ENCODE peak calls at places on chromosomes 11 and 22, in six cellular contexts. B is IMR-90, U is cardiac muscle cell, I is GM10248, Y is astrocyte of the spinal cord, C is PC-3. J is an unnamed sample.

GRCh38 chr22:48369789-48370507 is 1457.7 kb downstream of the BRD1 start:
- DNase-seq in B (no peak), U (no peak), I (no peak), Y (no peak), C (no peak), J (no peak)

GRCh38 chr11:102831128-102831708 is 12.2 kb downstream of the MMP3 start:
- DNase-seq in B (peak), U (peak), I (peak), Y (peak), C (no peak), J (peak)

GRCh38 chr22:31133911-31134310 is 6.4 kb downstream of the PLA2G3 start:
- DNase-seq in B (no peak), U (no peak), I (no peak), Y (no peak), C (no peak), J (no peak)

GRCh38 chr22:19174106-19175025 is 4.2 kb downstream of the SLC25A1 start:
- DNase-seq in B (peak), U (peak), I (no peak), Y (peak), C (peak), J (peak)

GRCh38 chr22:36727110-36727509 is 23.6 kb upstream of the CACNG2 start:
- DNase-seq in B (no peak), U (no peak), I (no peak), Y (no peak), C (no peak), J (no peak)

GRCh38 chr11:73520358-73521061 is 77.4 kb downstream of the FAM168A start:
- DNase-seq in B (peak), U (peak), I (peak), Y (peak), C (no peak), J (no peak)

GRCh38 chr11:14973621-14974020 is 1.5 kb upstream of the CALCA start:
- DNase-seq in B (peak), U (peak), I (no peak), Y (peak), C (no peak), J (no peak)

GRCh38 chr11:57792060-57792541 is 30.5 kb downstream of the CTNND1 start:
- DNase-seq in B (peak), U (peak), I (peak), Y (peak), C (no peak), J (no peak)

GRCh38 chr11:112663947-112664634 is 297.1 kb upstream of the NCAM1 start:
- DNase-seq in B (no peak), U (no peak), I (no peak), Y (no peak), C (no peak), J (no peak)

GRCh38 chr11:101666916-101667315 is 83.1 kb upstream of the TRPC6 start:
- DNase-seq in B (no peak), U (no peak), I (no peak), Y (no peak), C (peak), J (no peak)

GRCh38 chr22:31344369-31345330 is 1.5 kb downstream of the PATZ1 start:
- DNase-seq in B (peak), U (peak), I (no peak), Y (peak), C (peak), J (no peak)

GRCh38 chr11:97993565-97993964 is 1027.2 kb upstream of the CNTN5 start:
- DNase-seq in B (no peak), U (no peak), I (no peak), Y (no peak), C (no peak), J (no peak)

GRCh38 chr22:48863965-48864538 is 963.6 kb downstream of the BRD1 start:
- DNase-seq in B (no peak), U (no peak), I (no peak), Y (no peak), C (no peak), J (no peak)

GRCh38 chr11:59800390-59801037 is 10.1 kb downstream of the MRPL16 start:
- DNase-seq in B (no peak), U (no peak), I (no peak), Y (no peak), C (no peak), J (no peak)

GRCh38 chr11:104547996-104548661 is 350.1 kb downstream of the CASP12 start:
- DNase-seq in B (peak), U (peak), I (no peak), Y (peak), C (no peak), J (no peak)
- TF ChIP-seq CTCF in B (no peak), U (no peak), I (no peak), Y (no peak), C (peak), J (no peak)

DNA sequence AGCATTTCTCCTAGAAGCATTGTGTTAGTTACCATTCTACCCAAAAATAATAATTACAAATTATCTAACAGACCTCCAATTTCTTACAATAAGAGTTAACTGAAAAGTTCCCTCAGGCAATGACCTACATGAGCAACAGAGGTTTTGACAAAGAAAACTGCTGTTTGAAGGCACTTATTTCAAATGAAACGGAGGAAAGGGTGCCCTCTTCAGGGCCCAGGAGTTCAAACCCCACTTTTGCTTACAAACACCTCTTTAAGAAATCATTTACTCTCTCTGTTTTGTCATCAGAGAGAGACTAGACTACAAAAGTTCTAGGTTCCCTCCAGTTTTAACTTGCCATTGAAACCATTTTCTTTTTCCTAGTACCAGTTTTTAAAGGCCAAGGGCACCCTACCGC is 56.7 kb downstream of the AMBRA1 start:
- DNase-seq in B (peak), U (peak), I (no peak), Y (peak), C (peak), J (peak)
- TF ChIP-seq CTCF in B (peak), U (no peak), I (no peak), Y (peak), C (peak), J (no peak)

GRCh38 chr11:103964390-103964789 is 72.0 kb upstream of the DDI1 start:
- DNase-seq in B (no peak), U (no peak), I (no peak), Y (no peak), C (no peak), J (no peak)
- TF ChIP-seq CTCF in B (no peak), U (no peak), I (no peak), Y (peak), C (no peak), J (peak)

GRCh38 chr11:61335355-61335710 is 2.3 kb downstream of the TKFC start:
- DNase-seq in B (no peak), U (peak), I (no peak), Y (no peak), C (no peak), J (no peak)

GRCh38 chr11:61333638-61334433 is 808 bp downstream of the TKFC start:
- DNase-seq in B (no peak), U (no peak), I (no peak), Y (no peak), C (no peak), J (no peak)

GRCh38 chr11:61334434-61335354 is 1.7 kb downstream of the TKFC start:
- DNase-seq in B (peak), U (peak), I (no peak), Y (peak), C (peak), J (peak)

GRCh38 chr11:61337706-61338268 is 4.8 kb downstream of the TKFC start:
- DNase-seq in B (no peak), U (no peak), I (no peak), Y (no peak), C (no peak), J (no peak)

DNA sequence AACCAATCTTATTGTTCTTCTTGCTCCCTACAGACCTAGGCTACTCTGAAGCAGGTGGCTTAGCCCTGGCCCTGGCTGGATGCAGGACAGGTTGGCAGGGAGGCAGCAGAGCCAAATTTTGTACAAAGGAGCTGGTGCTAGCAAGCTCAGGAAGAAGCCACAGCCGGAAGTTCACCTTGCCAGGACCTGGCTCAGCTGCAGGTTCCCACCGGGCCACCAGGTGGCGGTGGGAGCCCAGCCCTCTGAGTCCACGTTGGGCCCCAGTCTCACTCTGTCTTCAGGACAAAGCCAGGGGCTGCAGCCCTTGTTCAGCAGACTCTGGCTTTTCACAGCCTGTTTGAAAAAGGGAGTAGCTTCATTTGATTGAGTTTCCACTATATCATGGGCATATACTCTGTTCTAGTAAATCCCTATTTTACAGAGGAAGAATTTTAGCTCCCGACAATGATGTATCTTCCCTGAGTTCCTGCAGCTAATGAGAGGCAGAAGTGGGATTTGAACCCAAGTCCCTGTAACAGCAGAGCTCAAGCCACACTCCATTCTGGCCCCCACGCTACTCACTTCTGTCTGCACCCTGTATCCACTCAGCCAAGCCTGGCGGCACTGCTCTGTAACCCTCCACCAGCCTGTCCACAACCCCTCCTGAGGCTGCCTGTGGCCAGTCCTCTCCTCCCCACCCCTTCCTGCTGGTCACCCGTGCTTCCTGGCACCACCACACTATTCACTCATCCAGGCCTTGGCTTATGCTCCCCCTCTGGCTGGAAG is 3.3 kb downstream of the TKFC start:
- DNase-seq in B (peak), U (peak), I (peak), Y (peak), C (peak), J (peak)
- TF ChIP-seq CTCF in B (peak), U (peak), I (peak), Y (peak), C (peak), J (peak)

GRCh38 chr11:45213717-45214116 is 67.3 kb downstream of the PRDM11 start:
- DNase-seq in B (no peak), U (no peak), I (no peak), Y (no peak), C (no peak), J (no peak)

GRCh38 chr11:45211732-45212131 is 65.3 kb downstream of the PRDM11 start:
- DNase-seq in B (no peak), U (no peak), I (no peak), Y (no peak), C (no peak), J (peak)

GRCh38 chr11:45210846-45211245 is 64.4 kb downstream of the PRDM11 start:
- DNase-seq in B (no peak), U (no peak), I (no peak), Y (no peak), C (no peak), J (no peak)

GRCh38 chr11:45213316-45213665 is 66.9 kb downstream of the PRDM11 start:
- DNase-seq in B (no peak), U (no peak), I (no peak), Y (no peak), C (no peak), J (no peak)

GRCh38 chr11:45212566-45213315 is 66.3 kb downstream of the PRDM11 start:
- DNase-seq in B (no peak), U (no peak), I (no peak), Y (no peak), C (no peak), J (no peak)
- TF ChIP-seq CTCF in B (no peak), U (peak), I (no peak), Y (no peak), C (peak), J (no peak)

DNA sequence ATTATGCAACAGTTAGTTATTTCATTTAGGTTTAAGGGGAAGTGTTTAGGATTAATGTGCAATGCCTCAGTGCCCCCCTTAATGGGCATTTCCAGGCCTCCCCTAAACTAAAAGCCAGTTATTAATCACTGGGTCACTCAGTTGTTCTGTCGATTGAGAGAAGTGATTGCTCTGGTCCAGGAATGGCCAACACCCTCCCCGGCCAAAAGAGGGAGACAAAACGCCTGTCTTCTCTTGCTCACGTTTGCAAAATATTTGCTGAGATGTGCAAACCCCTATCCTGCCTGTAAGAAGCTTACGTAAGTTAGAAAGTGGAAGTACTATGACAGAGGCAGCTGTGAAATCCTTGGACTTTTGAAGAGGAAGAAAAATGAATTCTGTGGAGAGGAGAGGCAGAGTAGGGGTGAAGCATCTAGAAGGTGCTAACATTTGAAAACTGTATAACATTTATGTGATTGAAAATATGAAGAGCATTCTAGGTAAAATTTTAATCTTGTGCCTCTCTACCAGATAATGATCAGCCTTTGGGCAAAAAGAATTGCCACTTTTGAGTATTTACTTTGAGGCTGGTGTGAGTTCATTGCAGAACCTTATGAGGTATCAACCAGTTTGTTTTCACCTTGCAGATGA is 37.7 kb downstream of the NTM start:
- DNase-seq in B (peak), U (peak), I (peak), Y (peak), C (peak), J (peak)
- TF ChIP-seq CTCF in B (peak), U (peak), I (peak), Y (peak), C (peak), J (peak)

GRCh38 chr11:119787074-119787461 is 58.1 kb upstream of the NECTIN1 start:
- DNase-seq in B (no peak), U (no peak), I (no peak), Y (no peak), C (no peak), J (no peak)
- TF ChIP-seq CTCF in B (no peak), U (no peak), I (no peak), Y (no peak), C (no peak), J (no peak)

DNA sequence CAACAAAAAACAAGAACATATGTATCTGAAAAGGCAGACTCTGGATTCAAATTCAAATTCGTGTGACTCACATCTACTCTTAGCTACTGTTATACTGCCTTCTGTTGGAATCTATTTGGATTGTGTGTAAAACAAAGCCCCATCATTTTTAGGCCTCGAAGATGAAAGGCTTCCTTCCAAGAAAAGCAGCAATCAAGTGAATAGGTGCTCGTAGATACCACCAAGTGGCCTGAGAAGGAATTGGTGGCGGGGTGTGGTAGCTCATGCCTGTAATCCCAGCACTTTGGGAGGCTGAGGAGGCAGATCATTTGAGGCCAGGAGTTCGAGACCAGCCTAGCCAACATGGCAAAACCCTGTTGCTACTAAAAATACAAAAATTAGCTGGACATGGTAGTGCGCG is 4.2 kb downstream of the GRAMD1B start:
- DNase-seq in B (peak), U (no peak), I (peak), Y (peak), C (peak), J (peak)
- TF ChIP-seq CTCF in B (peak), U (peak), I (peak), Y (peak), C (peak), J (peak)

GRCh38 chr22:17243524-17243923 is 24.3 kb upstream of the ADA2 start:
- DNase-seq in B (no peak), U (no peak), I (peak), Y (no peak), C (peak), J (no peak)
- TF ChIP-seq CTCF in B (no peak), U (no peak), I (no peak), Y (no peak), C (no peak), J (no peak)

GRCh38 chr11:124674168-124674517 is 439 bp downstream of the SPA17 start:
- DNase-seq in B (no peak), U (no peak), I (no peak), Y (no peak), C (no peak), J (no peak)
- TF ChIP-seq CTCF in B (no peak), U (no peak), I (no peak), Y (no peak), C (no peak), J (no peak)